ENCODE peak calls at places on chromosomes 6 and 20, in seven cellular contexts. W is testis; B is neural progenitor cell; X is left ventricle myocardium inferior; M is cardiac muscle cell; E is CD8-positive, alpha-beta memory T cell; A is naive thymus-derived CD4-positive, alpha-beta T cell. C is an unnamed sample. For H3K4me1, the result is how much of the 10 kb centered on the place peaks cover.

GRCh38 chr6:11815231-11815630 is 36.6 kb upstream of the ADTRP start:
- DNase-seq in W (no peak), B (no peak), X (no peak), M (peak), E (no peak), A (no peak), C (no peak)

GRCh38 chr20:32473231-32474008 is 111.7 kb downstream of the NOL4L start:
- DNase-seq in W (no peak), B (peak), X (no peak), M (no peak), E (no peak), A (no peak), C (no peak)

GRCh38 chr6:129853996-129854711 is 7.0 kb downstream of the TMEM244 start:
- DNase-seq in W (no peak), B (no peak), X (no peak), M (no peak), E (no peak), A (no peak), C (no peak)

GRCh38 chr20:46324960-46325703 is 16.8 kb upstream of the CDH22 start:
- DNase-seq in W (peak), B (peak), X (no peak), M (peak), E (no peak), A (no peak), C (no peak)

GRCh38 chr6:109222848-109223247 is 127.5 kb downstream of the CEP57L1 start:
- DNase-seq in W (no peak), B (no peak), X (no peak), M (no peak), E (no peak), A (no peak), C (no peak)

GRCh38 chr6:34484899-34485298 is 19.0 kb downstream of the PACSIN1 start:
- DNase-seq in W (no peak), B (no peak), X (no peak), M (no peak), E (peak), A (no peak), C (no peak)

GRCh38 chr20:56911946-56912345 is 282.8 kb downstream of the TFAP2C start:
- DNase-seq in W (no peak), B (no peak), X (no peak), M (no peak), E (no peak), A (no peak), C (no peak)

GRCh38 chr20:1565461-1565860 is 8.0 kb upstream of the SIRPD start:
- DNase-seq in W (no peak), B (no peak), X (no peak), M (no peak), E (no peak), A (no peak), C (no peak)

GRCh38 chr6:35581633-35582032 is 68.9 kb upstream of the TULP1 start:
- DNase-seq in W (no peak), B (no peak), X (no peak), M (peak), E (no peak), A (no peak), C (no peak)

GRCh38 chr6:125432968-125433367 is 131.2 kb upstream of the HDDC2 start:
- DNase-seq in W (no peak), B (no peak), X (no peak), M (no peak), E (no peak), A (no peak), C (no peak)

GRCh38 chr6:163170294-163170883 is 244.1 kb upstream of the QKI start:
- DNase-seq in W (peak), B (no peak), X (no peak), M (peak), E (no peak), A (no peak), C (peak)

GRCh38 chr6:138264372-138264880 is 46.1 kb upstream of the PBOV1 start:
- DNase-seq in W (no peak), B (no peak), X (no peak), M (no peak), E (no peak), A (no peak), C (no peak)

GRCh38 chr6:12060780-12061619 is 48.9 kb downstream of the HIVEP1 start:
- DNase-seq in W (peak), B (peak), X (peak), M (peak), E (peak), A (peak), C (no peak)

GRCh38 chr6:49815166-49815565 is 28.1 kb upstream of the PGK2 start:
- DNase-seq in W (no peak), B (no peak), X (no peak), M (no peak), E (no peak), A (no peak), C (no peak)

GRCh38 chr20:23415555-23415954 is 5.7 kb downstream of the NAPB start:
- DNase-seq in W (no peak), B (no peak), X (no peak), M (no peak), E (no peak), A (no peak), C (no peak)

GRCh38 chr6:36755435-36756348 is 58.1 kb downstream of the RAB44 start:
- DNase-seq in W (no peak), B (no peak), X (no peak), M (peak), E (peak), A (no peak), C (no peak)

GRCh38 chr6:41426438-41426851 is 91.0 kb downstream of the NCR2 start:
- DNase-seq in W (no peak), B (peak), X (no peak), M (peak), E (no peak), A (no peak), C (no peak)

GRCh38 chr6:73803562-73804221 is 107.7 kb downstream of the CD109 start:
- DNase-seq in W (peak), B (peak), X (no peak), M (peak), E (no peak), A (no peak), C (no peak)

GRCh38 chr6:15023448-15023847 is 222.4 kb upstream of the JARID2 start:
- DNase-seq in W (no peak), B (no peak), X (no peak), M (no peak), E (no peak), A (no peak), C (no peak)

GRCh38 chr20:33299111-33299603 is 16.1 kb downstream of the BPIFB1 start:
- DNase-seq in W (peak), B (peak), X (peak), M (peak), E (peak), A (peak), C (peak)

GRCh38 chr20:1633535-1633934 is 13.7 kb upstream of the SIRPB1 start:
- DNase-seq in W (no peak), B (no peak), X (no peak), M (peak), E (no peak), A (no peak), C (no peak)

GRCh38 chr6:7051780-7052440 is 55.9 kb upstream of the RREB1 start:
- DNase-seq in W (peak), B (peak), X (peak), M (peak), E (peak), A (peak), C (no peak)

GRCh38 chr6:42978487-42978792 is 541 bp downstream of the PEX6 start:
- DNase-seq in W (peak), B (peak), X (peak), M (peak), E (peak), A (no peak), C (no peak)

GRCh38 chr20:64048402-64049044 is 916 bp downstream of the SOX18 start:
- DNase-seq in W (no peak), B (peak), X (no peak), M (peak), E (no peak), A (no peak), C (no peak)

GRCh38 chr20:47843886-47844567 is 58.7 kb upstream of the SULF2 start:
- DNase-seq in W (no peak), B (no peak), X (no peak), M (no peak), E (no peak), A (no peak), C (no peak)

GRCh38 chr6:44126320-44127149 is 717 bp downstream of the MRPL14 start:
- DNase-seq in W (peak), B (peak), X (peak), M (peak), E (peak), A (peak), C (no peak)

GRCh38 chr6:44120692-44121443 is 6.4 kb downstream of the MRPL14 start:
- DNase-seq in W (no peak), B (peak), X (no peak), M (no peak), E (no peak), A (no peak), C (no peak)

GRCh38 chr6:44123544-44123943 is 3.7 kb downstream of the MRPL14 start:
- DNase-seq in W (no peak), B (no peak), X (no peak), M (no peak), E (no peak), A (no peak), C (no peak)

GRCh38 chr6:44119704-44120262 is 7.5 kb downstream of the MRPL14 start:
- DNase-seq in W (no peak), B (no peak), X (no peak), M (peak), E (no peak), A (no peak), C (no peak)

DNA sequence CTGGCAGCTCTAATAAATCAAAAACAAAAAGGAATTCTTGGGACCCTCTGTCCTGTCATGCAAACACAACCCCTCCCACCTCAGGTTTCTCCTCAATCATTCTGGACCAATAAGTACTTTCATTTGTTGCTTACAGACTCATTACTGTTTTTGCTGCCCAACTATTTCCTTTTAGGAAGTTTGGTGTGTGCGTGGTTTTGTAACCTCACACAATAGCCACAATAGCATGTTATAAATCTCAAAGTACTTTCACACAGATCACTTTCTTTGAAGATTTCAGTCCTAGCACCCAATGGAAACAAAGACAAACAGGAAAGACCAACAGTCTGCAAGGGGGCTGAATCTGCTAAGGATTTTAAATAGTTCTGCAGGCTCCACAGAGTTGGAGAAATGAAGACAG is 4.4 kb downstream of the MRPL14 start:
- DNase-seq in W (no peak), B (no peak), X (no peak), M (peak), E (peak), A (no peak), C (no peak)
- H3K4me1 ChIP-seq in W (under half), B (half or more), X (half or more), M (under half), E (half or more), A (under half), C (under half)

GRCh38 chr6:3330199-3330598 is 71.5 kb downstream of the PSMG4 start:
- DNase-seq in W (no peak), B (no peak), X (no peak), M (no peak), E (no peak), A (no peak), C (no peak)
- H3K4me1 ChIP-seq in W (under half), B (under half), X (under half), M (under half), E (under half), A (under half), C (under half)

GRCh38 chr6:52571099-52571755 is 5.6 kb downstream of the TRAM2 start:
- DNase-seq in W (no peak), B (no peak), X (no peak), M (no peak), E (no peak), A (no peak), C (no peak)
- H3K4me1 ChIP-seq in W (half or more), B (under half), X (half or more), M (half or more), E (under half), A (under half), C (half or more)

DNA sequence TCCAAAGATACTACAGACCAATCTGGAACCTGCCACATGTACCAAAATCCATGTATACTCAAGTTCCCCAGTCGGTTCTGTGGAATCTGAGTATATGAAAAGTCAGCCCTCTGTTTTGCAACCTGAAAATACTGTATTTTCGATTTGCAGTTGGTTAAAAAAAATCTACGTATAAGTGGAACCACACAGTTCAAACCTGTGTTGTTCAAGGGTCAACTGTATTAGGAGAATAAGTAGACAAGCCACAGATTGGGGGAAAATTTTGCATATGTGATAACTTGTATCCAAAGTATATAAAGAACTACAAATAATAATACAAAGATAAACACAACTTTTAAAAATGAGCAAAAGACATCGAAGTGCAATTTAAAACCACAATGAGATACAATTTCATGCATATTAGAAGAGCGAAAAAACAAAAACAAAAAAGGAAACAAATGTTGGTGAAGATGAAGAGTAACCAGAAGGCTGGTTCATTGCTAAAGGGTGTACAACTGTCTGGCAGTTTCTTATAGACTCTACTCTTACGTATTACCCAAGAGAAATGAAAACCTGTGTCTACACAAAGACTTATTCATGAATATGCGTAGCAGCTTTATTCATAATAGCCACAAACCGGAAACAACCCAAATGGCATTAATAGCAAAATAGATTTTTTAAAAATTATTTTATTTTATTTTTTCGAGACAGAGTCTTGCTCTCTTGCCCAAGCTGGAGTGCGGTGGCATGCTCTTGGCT is 180.8 kb downstream of the BCAS1 start:
- DNase-seq in W (no peak), B (no peak), X (no peak), M (no peak), E (no peak), A (no peak), C (no peak)
- H3K4me1 ChIP-seq in W (under half), B (under half), X (under half), M (under half), E (under half), A (under half), C (under half)